ENCODE peak calls at places on chromosomes 5 and 9, in seven cellular contexts. Y is stomach, B is ovary, T is neuronal stem cell, N is A549, V is sigmoid colon, L is HepG2. M is an unnamed sample. For H3K4me1, the result is how much of the 10 kb centered on the place peaks cover.

GRCh38 chr5:146565764-146566163 is 49.8 kb upstream of the GPR151 start:
- DNase-seq in Y (peak), B (no peak), T (peak), N (peak), V (no peak), L (peak), M (no peak)

GRCh38 chr9:106017198-106017740 is 322.9 kb downstream of the TMEM38B start:
- DNase-seq in Y (no peak), B (no peak), T (no peak), N (no peak), V (no peak), L (no peak), M (no peak)

GRCh38 chr5:145946112-145946861 is 9.9 kb downstream of the SH3RF2 start:
- DNase-seq in Y (no peak), B (no peak), T (no peak), N (peak), V (no peak), L (peak), M (no peak)

GRCh38 chr5:124650960-124651662 is 95.3 kb downstream of the ZNF608 start:
- DNase-seq in Y (no peak), B (no peak), T (no peak), N (no peak), V (no peak), L (no peak), M (no peak)

GRCh38 chr9:72476617-72477375 is 44.6 kb upstream of the TMC1 start:
- DNase-seq in Y (peak), B (no peak), T (no peak), N (peak), V (no peak), L (peak), M (no peak)

GRCh38 chr9:129225201-129225778 is 47.2 kb upstream of the IER5L start:
- DNase-seq in Y (no peak), B (no peak), T (no peak), N (no peak), V (no peak), L (no peak), M (no peak)

GRCh38 chr9:97990259-97990658 is 7.1 kb downstream of the ANP32B start:
- DNase-seq in Y (no peak), B (no peak), T (no peak), N (peak), V (no peak), L (no peak), M (no peak)

GRCh38 chr5:117731445-117731844 is 1156.8 kb upstream of the SEMA6A start:
- DNase-seq in Y (no peak), B (no peak), T (no peak), N (no peak), V (no peak), L (no peak), M (no peak)

GRCh38 chr5:93054424-93055165 is 526.4 kb downstream of the NR2F1-AS1 start:
- DNase-seq in Y (no peak), B (no peak), T (no peak), N (no peak), V (no peak), L (no peak), M (no peak)

GRCh38 chr5:98927988-98928801 is 612 bp downstream of the CHD1 start:
- DNase-seq in Y (peak), B (peak), T (peak), N (peak), V (peak), L (peak), M (peak)

DNA sequence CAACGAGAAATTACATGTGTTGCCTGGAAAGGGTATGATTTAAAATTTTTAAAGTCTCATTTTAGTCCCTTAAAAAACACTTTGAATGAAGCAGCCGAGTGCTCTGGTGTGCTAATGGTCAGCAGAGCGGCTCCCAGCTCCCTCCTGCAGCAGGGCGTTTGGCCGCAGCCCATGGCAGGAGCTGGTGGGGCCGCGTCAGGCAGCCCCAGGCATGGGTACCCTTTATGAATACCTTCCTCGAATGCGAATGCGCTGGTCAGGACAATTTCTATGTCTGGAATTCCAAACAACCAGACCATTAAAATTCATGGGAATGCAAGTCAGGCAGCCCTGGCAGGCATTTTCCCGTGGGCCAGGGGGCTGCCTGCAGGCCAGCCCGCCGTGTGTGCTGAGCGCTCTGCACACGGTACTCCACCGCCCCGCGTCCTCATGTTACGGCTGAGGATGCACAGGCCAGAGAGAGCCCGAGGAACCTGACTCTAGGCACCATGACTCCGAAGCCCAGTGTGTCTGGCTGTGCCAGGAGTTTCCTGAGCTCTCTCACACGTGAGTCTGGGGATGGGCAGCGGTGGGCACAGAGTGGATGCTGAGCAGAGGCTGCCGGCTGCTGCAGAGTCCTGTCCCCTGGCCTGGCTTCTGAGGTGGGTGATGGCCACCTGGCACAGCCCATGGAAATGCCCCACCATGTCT is 123.7 kb downstream of the WNK2 start:
- DNase-seq in Y (no peak), B (no peak), T (no peak), N (no peak), V (peak), L (no peak), M (no peak)
- H3K4me3 ChIP-seq in Y (no peak), B (no peak), T (no peak), N (no peak), V (no peak), L (no peak), M (no peak)

DNA sequence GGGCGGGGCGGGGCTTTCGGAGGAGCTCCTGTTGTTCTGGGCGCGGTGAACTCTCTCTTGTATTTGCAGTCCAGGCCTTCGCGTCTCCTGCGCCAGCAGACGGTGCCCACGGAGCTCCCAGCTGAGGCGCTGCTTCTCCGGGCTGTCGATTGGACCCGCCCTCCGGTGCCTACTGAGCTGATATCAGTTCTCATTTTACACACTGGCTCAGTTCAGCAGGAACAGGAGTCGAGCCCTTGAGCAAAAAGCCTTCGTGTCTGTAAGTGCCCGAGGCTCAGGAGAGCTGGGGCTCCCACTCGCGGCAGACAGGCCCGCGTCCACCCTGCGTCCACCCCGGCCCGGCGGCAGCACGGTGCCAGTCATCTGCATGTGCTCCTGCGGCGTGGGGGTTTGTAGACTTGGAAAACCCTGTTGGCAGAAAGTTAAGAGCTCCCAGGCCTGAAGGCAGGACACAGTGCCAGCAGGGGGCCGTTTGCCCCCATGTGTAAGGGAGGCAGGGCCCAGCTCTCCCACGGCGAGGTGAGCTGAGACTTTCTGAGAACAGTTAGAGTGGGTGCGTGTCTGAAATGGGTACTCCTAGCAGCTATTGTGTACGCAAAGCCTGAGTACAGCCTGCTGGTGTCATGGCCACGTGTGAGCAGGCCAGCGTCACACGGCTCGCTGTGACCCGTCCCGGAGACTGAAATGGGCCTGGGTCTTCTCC is 231.5 kb downstream of the FANCC start:
- DNase-seq in Y (peak), B (no peak), T (no peak), N (no peak), V (peak), L (no peak), M (peak)
- H3K27ac ChIP-seq in Y (peak), B (no peak), T (peak), N (no peak), V (peak), L (no peak), M (no peak)

GRCh38 chr9:135015986-135016640 is 71.4 kb upstream of the OLFM1 start:
- DNase-seq in Y (no peak), B (no peak), T (no peak), N (no peak), V (no peak), L (no peak), M (no peak)
- H3K4me1 ChIP-seq in Y (under half), B (under half), T (under half), N (under half), V (under half), L (under half), M (under half)

GRCh38 chr9:127979333-127980055 is 1.3 kb downstream of the EEIG1 start:
- DNase-seq in Y (peak), B (peak), T (no peak), N (peak), V (peak), L (peak), M (peak)

GRCh38 chr9:127976498-127976897 is 4.3 kb downstream of the EEIG1 start:
- DNase-seq in Y (peak), B (no peak), T (no peak), N (no peak), V (no peak), L (no peak), M (peak)

GRCh38 chr9:127976943-127977871 is 3.6 kb downstream of the EEIG1 start:
- DNase-seq in Y (no peak), B (no peak), T (no peak), N (no peak), V (no peak), L (no peak), M (no peak)

GRCh38 chr9:127979015-127979332 is 1.8 kb downstream of the EEIG1 start:
- DNase-seq in Y (no peak), B (no peak), T (no peak), N (no peak), V (no peak), L (no peak), M (no peak)

GRCh38 chr9:127977877-127978647 is 2.7 kb downstream of the EEIG1 start:
- DNase-seq in Y (peak), B (peak), T (no peak), N (peak), V (peak), L (no peak), M (peak)
- H3K4me3 ChIP-seq in Y (peak), B (peak), T (no peak), N (peak), V (peak), L (peak), M (peak)

M was measured in upper lobe of right lung.